ENCODE peak calls at places on chromosomes 6 and 20, in four cellular contexts. X is cerebellar cortex; Z is RWPE1; I is stimulated activated naive CD4-positive, alpha-beta T cell. O is an unnamed sample.

GRCh38 chr20:38167851-38168760 is 3.0 kb upstream of the TGM2 start:
- DNase-seq in X (no peak), Z (peak), I (no peak), O (no peak)

GRCh38 chr6:9482030-9482731 is 932.7 kb downstream of the TFAP2A start:
- DNase-seq in I (no peak), X (no peak), Z (peak), O (no peak)

GRCh38 chr6:22372922-22373321 is 76.1 kb upstream of the PRL start:
- DNase-seq in Z (no peak), X (no peak), I (no peak), O (no peak)

GRCh38 chr20:15245896-15246295 is 908.5 kb upstream of the FLRT3 start:
- DNase-seq in Z (no peak), X (no peak), I (no peak), O (no peak)

GRCh38 chr6:30752164-30752927 is 8.0 kb upstream of the IER3 start:
- DNase-seq in X (no peak), I (no peak), Z (peak), O (peak)

GRCh38 chr6:78746457-78746856 is 120.9 kb upstream of the IRAK1BP1 start:
- DNase-seq in I (no peak), Z (no peak), X (no peak), O (no peak)

GRCh38 chr20:41081276-41081814 is 52.7 kb downstream of the TOP1 start:
- DNase-seq in I (no peak), Z (no peak), X (no peak), O (no peak)

GRCh38 chr6:30776361-30777223 is 32.2 kb upstream of the IER3 start:
- DNase-seq in Z (no peak), I (no peak), X (no peak), O (no peak)

GRCh38 chr20:8144282-8145245 is 12.5 kb downstream of the PLCB1 start:
- DNase-seq in I (no peak), X (no peak), Z (no peak), O (no peak)

GRCh38 chr6:257031-257725 is 35.1 kb upstream of the DUSP22 start:
- DNase-seq in Z (peak), I (no peak), X (no peak), O (no peak)

GRCh38 chr20:49699200-49699992 is 14.3 kb downstream of the B4GALT5 start:
- DNase-seq in Z (peak), I (no peak), X (peak), O (no peak)

GRCh38 chr6:142802124-142802523 is 142.9 kb downstream of the HIVEP2 start:
- DNase-seq in X (peak), Z (peak), I (no peak), O (no peak)

GRCh38 chr6:30462482-30462881 is 26.8 kb upstream of the HLA-E start:
- DNase-seq in Z (no peak), I (no peak), X (no peak), O (no peak)

GRCh38 chr6:132213732-132214131 is 187.5 kb downstream of the MOXD1 start:
- DNase-seq in I (no peak), X (no peak), Z (no peak), O (no peak)

GRCh38 chr20:23031346-23031745 is 3.8 kb upstream of the SSTR4 start:
- DNase-seq in X (no peak), I (no peak), Z (no peak), O (no peak)

GRCh38 chr6:42819803-42820508 is 38.1 kb downstream of the BICRAL start:
- DNase-seq in X (no peak), I (no peak), Z (no peak), O (no peak)

GRCh38 chr6:133341607-133342158 is 100.5 kb downstream of the EYA4 start:
- DNase-seq in I (no peak), X (no peak), Z (peak), O (no peak)

O was measured in esophagus squamous epithelium.